ENCODE peak calls at places on chromosomes 2 and 18, in five cellular contexts. T is activated naive CD4-positive, alpha-beta T cell; Z is fibroblast of gingiva; V is stimulated activated naive CD4-positive, alpha-beta T cell; S is ACHN. G is an unnamed sample.

GRCh38 chr18:63956755-63957154 is 7.7 kb downstream of the HMSD start:
- DNase-seq in T (no peak), V (no peak), Z (no peak), S (no peak), G (no peak)

GRCh38 chr2:186879312-186879711 is 30.3 kb upstream of the ZSWIM2 start:
- DNase-seq in Z (no peak), V (no peak), S (no peak), T (no peak), G (no peak)

GRCh38 chr2:39215545-39215944 is 28.2 kb downstream of the CDKL4 start:
- DNase-seq in S (no peak), V (no peak), T (no peak), Z (no peak), G (no peak)

GRCh38 chr2:153214349-153214748 is 264.2 kb downstream of the RPRM start:
- DNase-seq in Z (no peak), S (no peak), T (no peak), V (no peak), G (no peak)

GRCh38 chr2:70029814-70030409 is 57.4 kb upstream of the PCBP1 start:
- DNase-seq in S (peak; percentile 84), T (no peak), Z (peak; percentile 68), V (no peak), G (peak; percentile 54)

GRCh38 chr2:162333968-162334367 is 10.0 kb upstream of the GCA start:
- DNase-seq in V (no peak), Z (no peak), S (peak; percentile 44), T (no peak), G (no peak)

GRCh38 chr2:29323301-29323700 is 208.1 kb downstream of the CLIP4 start:
- DNase-seq in V (no peak), T (no peak), Z (no peak), S (no peak), G (no peak)

GRCh38 chr2:239049421-239050251 is 201.8 kb downstream of the TWIST2 start:
- DNase-seq in S (no peak), T (no peak), Z (peak; percentile 29), V (no peak), G (no peak)

GRCh38 chr2:156199588-156199987 is 132.9 kb downstream of the NR4A2 start:
- DNase-seq in S (no peak), V (no peak), T (no peak), Z (no peak), G (no peak)

GRCh38 chr2:100242891-100243670 is 79.2 kb downstream of the LONRF2 start:
- DNase-seq in T (no peak), V (peak; percentile 33), Z (peak; percentile 26), S (peak; percentile 77), G (no peak)

GRCh38 chr2:26559556-26559955 is 81.6 kb downstream of the CIB4 start:
- DNase-seq in V (no peak), T (no peak), S (no peak), Z (no peak), G (no peak)

GRCh38 chr18:75391275-75392115 is 36.0 kb downstream of the SMIM21 start:
- DNase-seq in V (no peak), S (no peak), Z (no peak), T (no peak), G (peak; percentile 17)

GRCh38 chr18:9552189-9552588 is 62.2 kb downstream of the PPP4R1 start:
- DNase-seq in S (no peak), T (no peak), V (no peak), Z (no peak), G (no peak)